ENCODE peak calls at places on chromosomes 2 and 18, in eight cellular contexts. X is IMR-90, D is mammary epithelial cell, V is neural progenitor cell, E is fibroblast of lung, F is keratinocyte, J is GM23248, M is H9. C is an unnamed sample. For H3K4me1, the result is how much of the 10 kb centered on the place peaks cover.

GRCh38 chr2:111250448-111251030 is 129.8 kb downstream of the BCL2L11 start:
- DNase-seq in X (peak), D (no peak), V (no peak), E (no peak), F (no peak), J (peak), M (no peak), C (no peak)

GRCh38 chr2:232367016-232367415 is 11.5 kb upstream of the ALPP start:
- DNase-seq in X (no peak), D (no peak), V (no peak), E (no peak), F (no peak), J (no peak), M (no peak), C (no peak)

GRCh38 chr2:20478961-20479360 is 32.1 kb downstream of the RHOB start:
- DNase-seq in X (no peak), D (no peak), V (no peak), E (no peak), F (no peak), J (no peak), M (no peak), C (no peak)

GRCh38 chr2:101823347-101823791 is 125.9 kb downstream of the MAP4K4 start:
- DNase-seq in X (peak), D (peak), V (peak), E (peak), F (no peak), J (peak), M (peak), C (peak)

GRCh38 chr2:157875720-157876065 is 437 bp downstream of the ACVR1 start:
- DNase-seq in X (no peak), D (no peak), V (peak), E (peak), F (no peak), J (peak), M (no peak), C (no peak)

GRCh38 chr2:241558532-241559488 is at the start of gene BOK:
- DNase-seq in X (peak), D (peak), V (peak), E (peak), F (no peak), J (peak), M (peak), C (no peak)

GRCh38 chr2:10079931-10080535 is at the start of gene CYS1:
- DNase-seq in X (no peak), D (no peak), V (peak), E (peak), F (no peak), J (peak), M (peak), C (peak)

GRCh38 chr2:69798466-69798908 is 31.0 kb upstream of the GMCL1 start:
- DNase-seq in X (peak), D (peak), V (no peak), E (peak), F (peak), J (peak), M (no peak), C (no peak)

GRCh38 chr18:22848618-22849017 is 84.5 kb upstream of the RBBP8 start:
- DNase-seq in X (peak), D (peak), V (no peak), E (peak), F (no peak), J (peak), M (no peak), C (no peak)

GRCh38 chr2:128901572-128902391 is 583.1 kb upstream of the HS6ST1 start:
- DNase-seq in X (no peak), D (no peak), V (no peak), E (no peak), F (no peak), J (no peak), M (no peak), C (no peak)

GRCh38 chr2:47265751-47266231 is 110.7 kb upstream of the STPG4 start:
- DNase-seq in X (no peak), D (no peak), V (no peak), E (peak), F (no peak), J (no peak), M (no peak), C (no peak)

DNA sequence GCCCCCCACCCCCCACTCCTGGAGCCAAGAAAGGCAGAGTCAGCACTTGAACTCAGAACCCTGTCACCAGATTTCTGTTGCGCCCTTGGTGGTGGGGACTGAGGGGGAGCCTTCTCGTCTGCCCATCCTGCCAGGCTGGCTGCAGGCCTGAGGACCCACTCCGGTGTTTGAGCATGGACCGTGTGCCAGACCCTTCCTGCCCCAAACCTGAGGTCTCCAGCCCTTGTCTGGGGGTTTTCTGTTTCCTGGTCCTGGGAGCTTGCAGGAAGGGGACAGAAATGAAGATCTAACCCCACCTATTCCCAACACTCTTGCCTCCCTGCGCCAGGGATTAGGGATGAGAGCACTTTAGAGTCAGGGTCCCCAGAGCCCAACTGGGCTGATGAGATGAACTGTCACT is 190.6 kb downstream of the HAUS1 start:
- DNase-seq in X (no peak), D (no peak), V (no peak), E (no peak), F (no peak), J (no peak), M (no peak), C (no peak)
- H3K4me2 ChIP-seq in X (no peak), D (no peak), V (no peak), E (no peak), F (no peak), J (no peak), M (no peak), C (no peak)

DNA sequence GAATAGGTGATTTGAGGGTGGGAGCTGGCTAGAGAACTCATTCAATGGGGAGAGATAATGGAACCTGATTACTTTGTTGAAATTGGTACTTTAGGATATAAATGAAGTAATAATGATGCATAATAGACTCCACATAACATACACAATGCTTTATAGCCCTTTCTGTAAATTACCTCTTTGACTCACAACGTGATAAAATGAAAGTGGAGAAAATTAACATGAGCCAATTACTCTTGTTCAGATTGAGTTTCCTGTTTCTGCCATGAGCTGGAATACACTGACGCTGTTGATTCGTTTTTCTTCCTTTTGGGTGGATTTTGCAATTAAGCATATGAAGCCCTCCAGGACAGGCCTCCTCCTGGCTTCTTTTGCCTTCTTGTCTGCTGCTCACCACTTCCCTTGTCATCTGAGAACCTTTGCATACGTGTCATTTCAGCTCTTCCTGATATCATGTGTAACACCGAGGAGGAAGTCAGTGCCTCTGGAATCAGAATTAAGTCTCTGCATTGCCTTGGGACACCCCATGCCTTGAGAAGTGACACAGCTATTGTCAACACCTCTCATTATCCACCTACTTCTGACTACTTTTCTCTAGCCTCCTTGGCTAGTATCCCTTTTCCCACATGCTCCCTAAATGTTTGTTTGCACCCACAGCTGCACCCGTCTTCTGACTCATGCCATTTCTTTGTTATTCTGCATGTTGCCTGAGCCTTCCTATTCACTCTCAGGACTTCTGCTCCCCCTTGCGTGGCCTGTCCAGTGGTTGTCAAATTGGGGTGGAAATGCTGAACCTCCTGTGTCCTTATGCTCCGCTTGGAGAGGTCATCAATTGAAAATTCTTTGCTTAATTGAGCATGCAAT is 134.1 kb downstream of the FMNL2 start:
- DNase-seq in X (peak), D (no peak), V (no peak), E (peak), F (no peak), J (no peak), M (no peak), C (no peak)
- H2AFZ ChIP-seq in X (peak), D (no peak), V (no peak), E (no peak), F (no peak), J (no peak), M (no peak), C (no peak)

GRCh38 chr2:205766765-205767359 is 84.6 kb downstream of the NRP2 start:
- DNase-seq in X (peak), D (peak), V (peak), E (peak), F (no peak), J (peak), M (peak), C (peak)

GRCh38 chr2:205768815-205769493 is 86.7 kb downstream of the NRP2 start:
- DNase-seq in X (peak), D (peak), V (no peak), E (peak), F (no peak), J (no peak), M (no peak), C (no peak)

GRCh38 chr2:205767617-205768016 is 85.3 kb downstream of the NRP2 start:
- DNase-seq in X (no peak), D (no peak), V (no peak), E (no peak), F (no peak), J (no peak), M (no peak), C (no peak)

GRCh38 chr2:205769494-205769848 is 87.2 kb downstream of the NRP2 start:
- DNase-seq in X (peak), D (peak), V (no peak), E (peak), F (peak), J (peak), M (no peak), C (no peak)

DNA sequence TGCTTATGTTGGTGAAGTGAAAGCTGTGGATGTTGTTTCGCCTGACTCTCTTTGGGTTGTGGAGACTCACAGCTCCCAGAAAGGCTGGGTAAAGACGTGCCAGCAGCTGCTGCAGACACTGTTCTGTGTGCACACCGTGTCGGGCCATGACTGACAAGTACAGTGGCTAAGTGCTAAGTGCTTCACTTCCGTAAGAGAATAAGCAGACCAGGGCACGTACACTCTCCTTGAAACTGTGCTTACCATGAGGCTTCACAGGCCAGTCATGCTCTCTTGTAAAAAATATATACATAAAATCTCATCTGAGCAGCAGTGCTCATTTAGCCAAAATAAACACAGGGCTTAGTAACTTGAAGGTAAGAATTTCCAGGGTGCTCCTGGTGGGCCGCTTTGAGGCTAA is 86.0 kb downstream of the NRP2 start:
- DNase-seq in X (peak), D (no peak), V (no peak), E (no peak), F (no peak), J (no peak), M (no peak), C (no peak)
- H3K4me1 ChIP-seq in X (under half), D (half or more), V (under half), E (under half), F (half or more), J (under half), M (under half), C (under half)

GRCh38 chr2:37713258-37713700 is 41.8 kb upstream of the CDC42EP3 start:
- DNase-seq in X (peak), D (peak), V (no peak), E (peak), F (no peak), J (peak), M (no peak), C (no peak)
- H3K4me2 ChIP-seq in X (peak), D (peak), V (no peak), E (no peak), F (peak), J (peak), M (no peak), C (no peak)

GRCh38 chr2:105144128-105144940 is 97.2 kb upstream of the GPR45 start:
- DNase-seq in X (no peak), D (no peak), V (peak), E (no peak), F (no peak), J (peak), M (no peak), C (no peak)
- H2AFZ ChIP-seq in X (peak), D (peak), V (peak), E (no peak), F (peak), J (no peak), M (no peak), C (no peak)

GRCh38 chr2:212928681-212929080 is 222.7 kb downstream of the IKZF2 start:
- DNase-seq in X (peak), D (no peak), V (peak), E (no peak), F (no peak), J (peak), M (no peak), C (no peak)
- H3K4me1 ChIP-seq in X (under half), D (under half), V (under half), E (under half), F (under half), J (under half), M (under half), C (under half)

C was measured in OCI-LY7.